ENCODE peak calls at places on chromosomes 2 and 18, in five cellular contexts. One of them, this sample, is unnamed.

GRCh38 chr2:28217042-28217740 is 175.5 kb upstream of the FOSL2 start:
- DNase-seq in tibial artery: no peak
- DNase-seq in left lung: no peak
- DNase-seq in neural progenitor cell: no peak
- DNase-seq in foreskin keratinocyte: no peak
- DNase-seq in this sample: no peak

GRCh38 chr2:8669157-8669852 is 12.6 kb upstream of the ID2 start:
- DNase-seq in tibial artery: peak; percentile 74
- DNase-seq in left lung: no peak
- DNase-seq in neural progenitor cell: no peak
- DNase-seq in foreskin keratinocyte: no peak
- DNase-seq in this sample: no peak

GRCh38 chr2:195520671-195521155 is 136.3 kb upstream of the SLC39A10 start:
- DNase-seq in tibial artery: no peak
- DNase-seq in left lung: no peak
- DNase-seq in neural progenitor cell: no peak
- DNase-seq in foreskin keratinocyte: no peak
- DNase-seq in this sample: no peak

GRCh38 chr2:231557571-231558217 is 27.4 kb upstream of the NMUR1 start:
- DNase-seq in tibial artery: peak; percentile 85
- DNase-seq in left lung: peak; percentile 72
- DNase-seq in neural progenitor cell: peak; percentile 82
- DNase-seq in foreskin keratinocyte: peak; percentile 12
- DNase-seq in this sample: peak; percentile 47

GRCh38 chr2:96150007-96150406 is 4.8 kb upstream of the DUSP2 start:
- DNase-seq in tibial artery: no peak
- DNase-seq in left lung: peak; percentile 10
- DNase-seq in neural progenitor cell: no peak
- DNase-seq in foreskin keratinocyte: no peak
- DNase-seq in this sample: no peak

GRCh38 chr2:166084301-166084700 is 43.5 kb downstream of the SCN1A start:
- DNase-seq in tibial artery: no peak
- DNase-seq in left lung: no peak
- DNase-seq in neural progenitor cell: no peak
- DNase-seq in foreskin keratinocyte: no peak
- DNase-seq in this sample: no peak

GRCh38 chr2:219570924-219571310 is 422 bp downstream of the OBSL1 start:
- DNase-seq in tibial artery: no peak
- DNase-seq in left lung: no peak
- DNase-seq in neural progenitor cell: peak; percentile 60
- DNase-seq in foreskin keratinocyte: no peak
- DNase-seq in this sample: peak; percentile 86

GRCh38 chr2:180227461-180227860 is 220.4 kb upstream of the CWC22 start:
- DNase-seq in tibial artery: no peak
- DNase-seq in left lung: no peak
- DNase-seq in neural progenitor cell: no peak
- DNase-seq in foreskin keratinocyte: no peak
- DNase-seq in this sample: no peak

GRCh38 chr2:11955314-11955713 is 208.9 kb downstream of the LPIN1 start:
- DNase-seq in tibial artery: no peak
- DNase-seq in left lung: no peak
- DNase-seq in neural progenitor cell: no peak
- DNase-seq in foreskin keratinocyte: no peak
- DNase-seq in this sample: no peak

GRCh38 chr18:59303656-59304055 is 14.8 kb downstream of the CPLX4 start:
- DNase-seq in tibial artery: no peak
- DNase-seq in left lung: no peak
- DNase-seq in neural progenitor cell: no peak
- DNase-seq in foreskin keratinocyte: no peak
- DNase-seq in this sample: no peak

GRCh38 chr18:51123046-51123395 is 74.5 kb downstream of the MEX3C start:
- DNase-seq in tibial artery: no peak
- DNase-seq in left lung: no peak
- DNase-seq in neural progenitor cell: no peak
- DNase-seq in foreskin keratinocyte: no peak
- DNase-seq in this sample: no peak

GRCh38 chr18:74489631-74490030 is 6.5 kb upstream of the CNDP2 start:
- DNase-seq in tibial artery: no peak
- DNase-seq in left lung: no peak
- DNase-seq in neural progenitor cell: no peak
- DNase-seq in foreskin keratinocyte: no peak
- DNase-seq in this sample: no peak

GRCh38 chr18:54948350-54948837 is 10.9 kb downstream of the CCDC68 start:
- DNase-seq in tibial artery: no peak
- DNase-seq in left lung: no peak
- DNase-seq in neural progenitor cell: no peak
- DNase-seq in foreskin keratinocyte: no peak
- DNase-seq in this sample: no peak

GRCh38 chr2:122236152-122236892 is 480.9 kb downstream of the TSN start:
- DNase-seq in tibial artery: peak; percentile 26
- DNase-seq in left lung: peak; percentile 34
- DNase-seq in neural progenitor cell: no peak
- DNase-seq in foreskin keratinocyte: no peak
- DNase-seq in this sample: no peak

GRCh38 chr2:131153529-131153928 is 48.4 kb downstream of the PLEKHB2 start:
- DNase-seq in tibial artery: no peak
- DNase-seq in left lung: no peak
- DNase-seq in neural progenitor cell: no peak
- DNase-seq in foreskin keratinocyte: no peak
- DNase-seq in this sample: no peak

GRCh38 chr2:239375278-239376061 is 25.4 kb downstream of the HDAC4 start:
- DNase-seq in tibial artery: no peak
- DNase-seq in left lung: no peak
- DNase-seq in neural progenitor cell: peak; percentile 53
- DNase-seq in foreskin keratinocyte: no peak
- DNase-seq in this sample: peak; percentile 58

GRCh38 chr2:12705742-12706141 is 11.0 kb upstream of the TRIB2 start:
- DNase-seq in tibial artery: no peak
- DNase-seq in left lung: no peak
- DNase-seq in neural progenitor cell: no peak
- DNase-seq in foreskin keratinocyte: no peak
- DNase-seq in this sample: no peak

GRCh38 chr18:69866250-69866649 is 81.4 kb downstream of the CD226 start:
- DNase-seq in tibial artery: no peak
- DNase-seq in left lung: no peak
- DNase-seq in neural progenitor cell: no peak
- DNase-seq in foreskin keratinocyte: no peak
- DNase-seq in this sample: no peak

GRCh38 chr18:59715966-59716369 is 18.7 kb upstream of the CCBE1 start:
- DNase-seq in tibial artery: no peak
- DNase-seq in left lung: no peak
- DNase-seq in neural progenitor cell: no peak
- DNase-seq in foreskin keratinocyte: peak; percentile 87
- DNase-seq in this sample: no peak

GRCh38 chr2:9333591-9334171 is 89.6 kb downstream of the ITGB1BP1 start:
- DNase-seq in tibial artery: peak; percentile 70
- DNase-seq in left lung: peak; percentile 56
- DNase-seq in neural progenitor cell: peak; percentile 62
- DNase-seq in foreskin keratinocyte: peak; percentile 48
- DNase-seq in this sample: no peak

GRCh38 chr2:189300917-189301316 is 121.4 kb upstream of the COL5A2 start:
- DNase-seq in tibial artery: no peak
- DNase-seq in left lung: no peak
- DNase-seq in neural progenitor cell: no peak
- DNase-seq in foreskin keratinocyte: no peak
- DNase-seq in this sample: no peak

GRCh38 chr2:144198116-144198515 is 321.8 kb downstream of the ZEB2 start:
- DNase-seq in tibial artery: no peak
- DNase-seq in left lung: no peak
- DNase-seq in neural progenitor cell: no peak
- DNase-seq in foreskin keratinocyte: peak; percentile 50
- DNase-seq in this sample: no peak

GRCh38 chr2:171318463-171318934 is 115.3 kb downstream of the METTL8 start:
- DNase-seq in tibial artery: no peak
- DNase-seq in left lung: no peak
- DNase-seq in neural progenitor cell: peak; percentile 33
- DNase-seq in foreskin keratinocyte: no peak
- DNase-seq in this sample: no peak

GRCh38 chr2:240407090-240407489 is 28.4 kb upstream of the GPC1 start:
- DNase-seq in tibial artery: peak; percentile 6
- DNase-seq in left lung: no peak
- DNase-seq in neural progenitor cell: no peak
- DNase-seq in foreskin keratinocyte: no peak
- DNase-seq in this sample: no peak

GRCh38 chr2:30421551-30422436 is 25.3 kb upstream of the LCLAT1 start:
- DNase-seq in tibial artery: no peak
- DNase-seq in left lung: no peak
- DNase-seq in neural progenitor cell: peak; percentile 43
- DNase-seq in foreskin keratinocyte: no peak
- DNase-seq in this sample: no peak

GRCh38 chr18:48845174-48845573 is 105.6 kb downstream of the SMAD7 start:
- DNase-seq in tibial artery: no peak
- DNase-seq in left lung: no peak
- DNase-seq in neural progenitor cell: no peak
- DNase-seq in foreskin keratinocyte: no peak
- DNase-seq in this sample: no peak

GRCh38 chr2:109611467-109612095 is 2.2 kb downstream of the SEPTIN10 start:
- DNase-seq in tibial artery: no peak
- DNase-seq in left lung: no peak
- DNase-seq in neural progenitor cell: no peak
- DNase-seq in foreskin keratinocyte: no peak
- DNase-seq in this sample: no peak

GRCh38 chr2:88258208-88258607 is 88.1 kb downstream of the THNSL2 start:
- DNase-seq in tibial artery: no peak
- DNase-seq in left lung: no peak
- DNase-seq in neural progenitor cell: peak; percentile 9
- DNase-seq in foreskin keratinocyte: peak; percentile 65
- DNase-seq in this sample: no peak

GRCh38 chr2:88265352-88265960 is 95.3 kb downstream of the THNSL2 start:
- DNase-seq in tibial artery: no peak
- DNase-seq in left lung: no peak
- DNase-seq in neural progenitor cell: no peak
- DNase-seq in foreskin keratinocyte: no peak
- DNase-seq in this sample: no peak

GRCh38 chr2:88261725-88262124 is 91.6 kb downstream of the THNSL2 start:
- DNase-seq in tibial artery: no peak
- DNase-seq in left lung: no peak
- DNase-seq in neural progenitor cell: no peak
- DNase-seq in foreskin keratinocyte: no peak
- DNase-seq in this sample: no peak

GRCh38 chr2:88269832-88270231 is 99.7 kb downstream of the THNSL2 start:
- DNase-seq in tibial artery: no peak
- DNase-seq in left lung: no peak
- DNase-seq in neural progenitor cell: no peak
- DNase-seq in foreskin keratinocyte: no peak
- DNase-seq in this sample: no peak

GRCh38 chr2:88263861-88264260 is 93.7 kb downstream of the THNSL2 start:
- DNase-seq in tibial artery: no peak
- DNase-seq in left lung: no peak
- DNase-seq in neural progenitor cell: no peak
- DNase-seq in foreskin keratinocyte: no peak
- DNase-seq in this sample: no peak
- H3K27ac ChIP-seq in tibial artery: no peak overlapping the region
- H3K27ac ChIP-seq in left lung: no peak overlapping the region
- H3K27ac ChIP-seq in neural progenitor cell: no peak overlapping the region
- H3K27ac ChIP-seq in foreskin keratinocyte: no peak overlapping the region
- H3K27ac ChIP-seq in this sample: no peak overlapping the region

GRCh38 chr18:23357992-23358594 is 95.0 kb upstream of the RIOK3 start:
- DNase-seq in tibial artery: peak; percentile 81
- DNase-seq in left lung: peak; percentile 44
- DNase-seq in neural progenitor cell: no peak
- DNase-seq in foreskin keratinocyte: no peak
- DNase-seq in this sample: no peak
- H3K27ac ChIP-seq in tibial artery: peak overlapping the region; percentile 72
- H3K27ac ChIP-seq in left lung: peak overlapping the region; percentile 79
- H3K27ac ChIP-seq in neural progenitor cell: no peak overlapping the region
- H3K27ac ChIP-seq in foreskin keratinocyte: no peak overlapping the region
- H3K27ac ChIP-seq in this sample: peak overlapping the region; percentile 9

GRCh38 chr2:124805060-124805459 is 780.0 kb downstream of the CNTNAP5 start:
- DNase-seq in tibial artery: no peak
- DNase-seq in left lung: no peak
- DNase-seq in neural progenitor cell: no peak
- DNase-seq in foreskin keratinocyte: no peak
- DNase-seq in this sample: no peak
- H3K27ac ChIP-seq in tibial artery: no peak overlapping the region
- H3K27ac ChIP-seq in left lung: no peak overlapping the region
- H3K27ac ChIP-seq in neural progenitor cell: no peak overlapping the region
- H3K27ac ChIP-seq in foreskin keratinocyte: no peak overlapping the region
- H3K27ac ChIP-seq in this sample: no peak overlapping the region

DNA sequence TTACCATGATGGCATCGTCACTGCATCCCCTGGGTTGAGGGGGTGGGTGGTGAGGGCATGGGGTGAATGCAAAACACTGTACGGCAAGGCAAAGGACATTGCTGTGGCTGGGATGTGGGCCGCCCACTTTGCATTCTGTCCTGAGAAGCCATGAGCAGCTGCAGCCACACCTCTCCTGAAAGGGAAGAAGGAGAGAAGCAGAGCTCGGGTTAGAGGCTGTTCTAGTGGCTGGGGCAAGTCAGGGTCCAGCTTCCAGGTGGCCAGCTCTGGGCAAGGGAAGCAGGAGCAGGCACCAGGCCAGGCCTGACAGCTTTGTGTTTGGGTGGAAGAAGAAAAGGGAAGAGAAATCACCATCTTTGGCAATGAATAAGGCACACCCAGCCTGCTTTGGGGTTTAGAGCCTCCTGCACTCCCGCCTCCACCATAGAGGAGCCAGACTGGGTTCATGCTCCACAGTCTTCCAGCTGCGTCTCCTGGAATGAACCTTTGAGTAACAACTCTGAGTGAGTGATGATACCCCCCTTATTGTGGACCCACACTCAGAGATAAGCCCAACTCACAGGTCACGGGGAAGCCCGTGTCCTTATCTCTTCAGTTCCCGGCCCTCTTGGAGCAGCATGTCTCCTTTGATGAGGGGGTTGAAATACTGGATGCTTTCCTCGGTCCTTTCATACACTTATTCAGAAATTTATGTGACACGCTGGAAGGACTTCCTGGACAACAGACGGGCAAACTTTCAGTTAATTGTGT is 63.5 kb downstream of the INPP4A start:
- DNase-seq in tibial artery: peak; percentile 66
- DNase-seq in left lung: peak; percentile 72
- DNase-seq in neural progenitor cell: no peak
- DNase-seq in foreskin keratinocyte: no peak
- DNase-seq in this sample: no peak
- H3K27ac ChIP-seq in tibial artery: no peak overlapping the region
- H3K27ac ChIP-seq in left lung: peak overlapping the region; percentile 74
- H3K27ac ChIP-seq in neural progenitor cell: no peak overlapping the region
- H3K27ac ChIP-seq in foreskin keratinocyte: no peak overlapping the region
- H3K27ac ChIP-seq in this sample: peak overlapping the region; percentile 33

This sample was measured in pancreas.